ENCODE peak calls at places on chromosomes 5 and 9, in seven cellular contexts. N is thoracic aorta, D is OCI-LY7, S is GM12865, I is AML-193, L is left cardiac atrium, R is heart right ventricle. H is an unnamed sample.

GRCh38 chr5:14447958-14448881 is 133.4 kb upstream of the OTULINL start:
- DNase-seq in I (no peak), R (peak), L (no peak), N (no peak), D (no peak), S (peak), H (no peak)

GRCh38 chr5:75265731-75266130 is 29.1 kb upstream of the ANKRD31 start:
- DNase-seq in L (no peak), D (peak), R (no peak), S (peak), N (no peak), I (peak), H (peak)

GRCh38 chr5:148388692-148389091 is 4.9 kb downstream of the FBXO38 start:
- DNase-seq in L (no peak), S (peak), R (no peak), N (no peak), I (no peak), D (no peak), H (no peak)

GRCh38 chr9:84570482-84571154 is 98.9 kb upstream of the NTRK2 start:
- DNase-seq in I (no peak), N (no peak), D (no peak), L (no peak), R (no peak), S (no peak), H (no peak)

GRCh38 chr5:55338810-55339243 is 31.0 kb downstream of the MTREX start:
- DNase-seq in R (no peak), S (peak), L (no peak), N (peak), I (no peak), D (no peak), H (no peak)

GRCh38 chr9:124906966-124907365 is 33.9 kb downstream of the GOLGA1 start:
- DNase-seq in S (no peak), L (no peak), N (no peak), R (no peak), I (no peak), D (no peak), H (no peak)

GRCh38 chr5:14896091-14896490 is 24.5 kb upstream of the ANKH start:
- DNase-seq in L (no peak), S (no peak), R (no peak), N (no peak), D (no peak), I (no peak), H (no peak)

GRCh38 chr5:126681970-126682369 is 81.2 kb downstream of the PHAX start:
- DNase-seq in L (no peak), N (no peak), D (no peak), R (no peak), S (no peak), I (no peak), H (no peak)

GRCh38 chr9:37220971-37221370 is 100.6 kb downstream of the ZCCHC7 start:
- DNase-seq in D (no peak), L (no peak), R (no peak), S (no peak), I (no peak), N (no peak), H (no peak)

GRCh38 chr9:126126012-126126411 is 200.6 kb upstream of the MVB12B start:
- DNase-seq in R (no peak), S (no peak), D (no peak), I (no peak), L (no peak), N (no peak), H (no peak)

GRCh38 chr9:70614786-70615565 is 200.5 kb upstream of the KLF9 start:
- DNase-seq in D (no peak), R (peak), S (no peak), L (no peak), N (no peak), I (no peak), H (no peak)

GRCh38 chr5:177369050-177369912 is 11.6 kb downstream of the RGS14 start:
- DNase-seq in I (peak), R (no peak), D (peak), N (no peak), L (no peak), S (peak), H (peak)

GRCh38 chr9:92094655-92095054 is 20.6 kb downstream of the SPTLC1 start:
- DNase-seq in D (no peak), S (no peak), R (no peak), I (no peak), N (no peak), L (no peak), H (peak)

GRCh38 chr5:93246093-93246855 is 334.7 kb downstream of the NR2F1-AS1 start:
- DNase-seq in S (no peak), R (no peak), N (no peak), D (no peak), L (no peak), I (no peak), H (no peak)

GRCh38 chr9:1978941-1979340 is 36.2 kb upstream of the SMARCA2 start:
- DNase-seq in D (no peak), S (no peak), N (no peak), L (peak), I (no peak), R (no peak), H (no peak)

GRCh38 chr9:16197578-16198370 is 644.9 kb downstream of the CCDC171 start:
- DNase-seq in N (no peak), S (no peak), L (no peak), D (no peak), I (no peak), R (peak), H (no peak)